ENCODE peak calls at places on chromosome 2, in ten cellular contexts. X is MM.1S; M is heart right ventricle; D is neuronal stem cell; H is fibroblast of lung; C is K562; E is CD8-positive, alpha-beta T cell; A is PC-3; T is GM23338; J is GM23248. Q is an unnamed sample. For H3K4me1, the result is how much of the 10 kb centered on the place peaks cover.

GRCh38 chr2:29603341-29603740 is 318.0 kb downstream of the ALK start:
- DNase-seq in C (no peak), D (no peak), E (no peak), A (no peak), H (no peak), M (no peak), J (no peak), T (peak), X (no peak), Q (no peak)

GRCh38 chr2:238636269-238637073 is 209.7 kb downstream of the ASB1 start:
- DNase-seq in C (no peak), M (no peak), J (peak), E (no peak), H (peak), A (peak), D (no peak), X (no peak), T (no peak), Q (no peak)

GRCh38 chr2:172153161-172153560 is 50.5 kb upstream of the DLX2 start:
- DNase-seq in E (no peak), J (no peak), C (no peak), D (no peak), H (no peak), A (no peak), M (no peak), T (no peak), X (no peak), Q (no peak)

GRCh38 chr2:217919781-217920351 is 82.9 kb downstream of the TNS1 start:
- DNase-seq in M (no peak), A (no peak), C (no peak), H (peak), D (no peak), J (peak), E (no peak), X (no peak), T (peak), Q (peak)

GRCh38 chr2:152618188-152618564 is 99.1 kb downstream of the PRPF40A start:
- DNase-seq in C (no peak), T (no peak), E (no peak), M (no peak), J (no peak), A (no peak), H (no peak), X (no peak), D (no peak), Q (no peak)

GRCh38 chr2:167750675-167751074 is 496.7 kb downstream of the STK39 start:
- DNase-seq in J (no peak), D (no peak), E (no peak), X (no peak), T (no peak), C (no peak), H (no peak), A (no peak), M (no peak), Q (no peak)

GRCh38 chr2:74584088-74584645 is 29.6 kb downstream of the DOK1 start:
- DNase-seq in A (no peak), M (no peak), D (no peak), H (no peak), E (no peak), C (no peak), T (no peak), X (no peak), J (peak), Q (no peak)

GRCh38 chr2:197711576-197711975 is 6.4 kb downstream of the MARS2 start:
- DNase-seq in J (peak), T (no peak), X (no peak), H (no peak), C (no peak), D (no peak), A (no peak), E (no peak), M (no peak), Q (no peak)

GRCh38 chr2:233101826-233102225 is 41.7 kb downstream of the INPP5D start:
- DNase-seq in J (no peak), X (no peak), H (no peak), C (no peak), E (no peak), D (no peak), M (no peak), T (no peak), A (no peak), Q (no peak)

GRCh38 chr2:240437181-240437860 is 1.9 kb downstream of the GPC1 start:
- DNase-seq in E (peak), C (no peak), A (no peak), D (no peak), T (no peak), M (no peak), X (no peak), J (no peak), H (no peak), Q (peak)

GRCh38 chr2:110101280-110101844 is 14.3 kb downstream of the MALL start:
- DNase-seq in M (peak), D (no peak), X (no peak), H (peak), C (no peak), J (peak), A (peak), T (peak), E (no peak), Q (peak)

GRCh38 chr2:241140445-241140840 is 8.8 kb downstream of the PASK start:
- DNase-seq in H (no peak), D (no peak), A (no peak), E (no peak), M (no peak), J (no peak), X (no peak), T (no peak), C (no peak), Q (peak)

GRCh38 chr2:26487192-26487591 is 9.3 kb upstream of the OTOF start:
- DNase-seq in C (no peak), J (no peak), A (no peak), X (no peak), D (no peak), E (no peak), M (no peak), H (no peak), T (no peak), Q (no peak)

GRCh38 chr2:11379558-11379957 is 35.1 kb upstream of the ROCK2 start:
- DNase-seq in X (no peak), E (no peak), J (peak), T (no peak), C (no peak), M (no peak), A (no peak), H (no peak), D (no peak), Q (no peak)

GRCh38 chr2:220279840-220280239 is 652.4 kb downstream of the SLC4A3 start:
- DNase-seq in J (peak), D (no peak), E (no peak), H (no peak), C (no peak), A (peak), T (no peak), X (no peak), M (no peak), Q (no peak)

GRCh38 chr2:190805126-190805525 is 75.5 kb upstream of the GLS start:
- DNase-seq in A (no peak), J (no peak), X (no peak), E (no peak), D (no peak), C (no peak), H (no peak), T (no peak), M (no peak), Q (no peak)

GRCh38 chr2:158990397-158991209 is 22.2 kb downstream of the TANC1 start:
- DNase-seq in D (no peak), E (no peak), A (peak), J (peak), C (no peak), T (no peak), H (peak), M (no peak), X (no peak), Q (no peak)

GRCh38 chr2:140892429-140892828 is 1238.4 kb downstream of the LRP1B start:
- DNase-seq in A (peak), E (no peak), D (no peak), X (no peak), M (no peak), H (no peak), T (no peak), C (no peak), J (no peak), Q (no peak)

GRCh38 chr2:6310910-6311215 is 554.8 kb downstream of the CMPK2 start:
- DNase-seq in C (no peak), D (no peak), E (no peak), M (no peak), J (no peak), A (no peak), H (no peak), X (no peak), T (no peak), Q (no peak)

GRCh38 chr2:229160180-229160579 is 110.9 kb downstream of the PID1 start:
- DNase-seq in M (no peak), T (no peak), J (no peak), D (no peak), A (no peak), H (no peak), C (no peak), X (no peak), E (no peak), Q (no peak)

GRCh38 chr2:40130251-40130994 is 321.5 kb downstream of the SLC8A1 start:
- DNase-seq in X (no peak), J (peak), T (no peak), E (no peak), C (no peak), A (no peak), H (peak), D (no peak), M (peak), Q (no peak)

GRCh38 chr2:237632991-237633629 is 5.7 kb downstream of the LRRFIP1 start:
- DNase-seq in H (no peak), M (peak), X (no peak), A (no peak), D (no peak), T (no peak), J (no peak), E (no peak), C (no peak), Q (no peak)

GRCh38 chr2:144669196-144669987 is 149.5 kb upstream of the ZEB2 start:
- DNase-seq in C (no peak), T (no peak), M (no peak), D (no peak), J (no peak), X (no peak), A (no peak), E (no peak), H (no peak), Q (no peak)

GRCh38 chr2:232854082-232854481 is 16.0 kb upstream of the SNORC start:
- DNase-seq in D (no peak), T (no peak), M (no peak), J (peak), E (no peak), X (no peak), A (peak), H (peak), C (peak), Q (no peak)

GRCh38 chr2:105760639-105761337 is 16.1 kb downstream of the NCK2 start:
- DNase-seq in X (no peak), J (no peak), D (no peak), A (no peak), T (no peak), M (no peak), C (no peak), H (no peak), E (no peak), Q (no peak)

GRCh38 chr2:172168917-172169346 is 66.2 kb upstream of the DLX2 start:
- DNase-seq in J (peak), M (no peak), A (peak), H (peak), C (no peak), E (no peak), T (no peak), D (no peak), X (no peak), Q (no peak)

GRCh38 chr2:68134554-68134953 is 23.1 kb upstream of the PNO1 start:
- DNase-seq in X (no peak), A (no peak), M (no peak), J (no peak), D (no peak), T (no peak), E (no peak), C (peak), H (no peak), Q (no peak)

GRCh38 chr2:163345795-163346573 is 389.8 kb downstream of the FIGN start:
- DNase-seq in E (no peak), M (peak), J (peak), X (peak), T (peak), C (peak), H (peak), D (peak), A (peak), Q (no peak)

GRCh38 chr2:219511547-219512325 is 2.5 kb upstream of the ASIC4 start:
- DNase-seq in D (no peak), A (no peak), X (no peak), E (peak), J (no peak), M (no peak), H (no peak), T (peak), C (peak), Q (no peak)

DNA sequence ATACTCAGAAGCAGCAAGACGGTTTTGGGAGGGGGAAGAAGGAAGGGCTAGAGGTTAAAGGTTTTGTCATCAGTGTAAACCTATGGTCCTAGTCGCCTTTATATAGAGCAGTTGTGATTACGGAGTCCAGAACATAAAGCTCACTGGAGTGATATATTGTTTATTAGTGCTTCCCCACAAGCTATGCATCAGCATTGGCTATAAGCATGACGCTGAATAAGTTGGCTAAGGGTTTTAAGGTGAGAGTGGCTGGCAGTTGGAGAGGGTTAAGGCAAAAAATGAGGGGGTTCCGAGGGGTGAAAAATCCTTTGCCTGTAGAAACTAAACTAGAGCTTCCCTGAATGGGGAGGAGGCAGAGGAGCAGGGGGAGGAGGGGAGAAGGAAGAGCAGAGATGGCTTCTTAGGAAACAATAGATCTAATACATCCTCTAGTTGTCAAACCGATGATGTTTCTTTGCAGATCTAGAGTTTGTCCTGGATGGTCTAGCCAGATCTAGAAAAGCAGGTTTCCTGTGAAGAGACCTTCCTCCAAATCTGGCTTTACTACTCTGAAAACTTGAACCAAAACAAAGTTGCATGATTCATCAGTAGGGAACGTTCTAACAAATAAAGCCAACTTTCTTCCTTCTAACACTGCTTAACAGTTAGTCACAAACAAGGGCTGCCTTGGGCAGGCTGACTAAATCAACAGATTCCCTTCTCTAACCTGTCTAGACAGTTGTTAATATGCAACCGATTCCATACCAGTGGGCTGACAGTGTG is 2.5 kb downstream of the KLF7 start:
- DNase-seq in T (peak), X (no peak), D (no peak), A (peak), H (peak), E (no peak), M (no peak), J (peak), C (no peak), Q (no peak)
- H3K4me3 ChIP-seq in T (peak), X (peak), D (no peak), A (peak), H (peak), E (peak), M (peak), J (peak), C (no peak), Q (peak)

GRCh38 chr2:120912101-120912985 is 176.7 kb downstream of the GLI2 start:
- DNase-seq in C (peak), M (peak), H (peak), T (no peak), X (no peak), D (no peak), J (peak), E (no peak), A (peak), Q (peak)
- H3K4me1 ChIP-seq in C (under half), M (under half), H (under half), T (under half), X (under half), D (under half), J (half or more), E (under half), A (half or more), Q (under half)

GRCh38 chr2:223306371-223306770 is 254.4 kb downstream of the KCNE4 start:
- DNase-seq in J (peak), D (no peak), E (no peak), A (peak), M (no peak), T (peak), C (no peak), X (peak), H (peak), Q (no peak)
- H3K27ac ChIP-seq in J (no peak), D (no peak), E (no peak), A (no peak), M (no peak), T (no peak), C (no peak), X (no peak), H (no peak), Q (no peak)

GRCh38 chr2:3651686-3652516 is 6.1 kb upstream of the ALLC start:
- DNase-seq in J (peak), C (no peak), D (peak), A (peak), E (peak), T (peak), M (peak), X (peak), H (peak), Q (no peak)
- H3K4me3 ChIP-seq in J (peak), C (no peak), D (peak), A (peak), E (peak), T (peak), M (peak), X (no peak), H (no peak), Q (peak)

GRCh38 chr2:96683307-96683706 is 40.7 kb downstream of the FER1L5 start:
- DNase-seq in D (no peak), M (no peak), H (no peak), X (no peak), C (no peak), T (no peak), J (no peak), E (no peak), A (no peak), Q (no peak)

GRCh38 chr2:96685592-96686459 is 43.3 kb downstream of the FER1L5 start:
- DNase-seq in A (no peak), H (peak), D (no peak), E (no peak), T (peak), M (peak), X (no peak), C (peak), J (no peak), Q (no peak)

GRCh38 chr2:96683972-96684820 is 41.6 kb downstream of the FER1L5 start:
- DNase-seq in M (no peak), H (no peak), T (no peak), X (no peak), D (no peak), A (no peak), J (no peak), E (no peak), C (no peak), Q (no peak)

GRCh38 chr2:96684883-96685282 is 42.3 kb downstream of the FER1L5 start:
- DNase-seq in M (no peak), A (no peak), C (no peak), D (no peak), X (no peak), J (no peak), H (no peak), T (no peak), E (no peak), Q (no peak)

DNA sequence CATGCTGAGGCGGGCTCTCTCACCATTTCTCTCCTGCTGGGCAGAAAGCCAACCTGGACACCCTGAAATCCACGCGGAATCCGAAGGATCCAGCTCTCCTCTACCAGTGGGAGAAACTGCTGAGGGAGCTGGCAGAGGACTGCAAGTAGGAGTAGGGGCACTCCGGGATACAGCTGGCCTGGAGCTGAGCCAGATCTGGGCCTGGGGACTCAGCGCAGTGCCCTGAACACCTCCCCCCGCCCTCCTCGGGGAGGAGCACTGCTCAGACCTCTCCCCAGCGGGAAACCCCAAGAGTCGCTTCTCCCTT is 42.7 kb downstream of the FER1L5 start:
- DNase-seq in M (no peak), C (no peak), A (no peak), E (no peak), X (no peak), D (no peak), T (no peak), J (no peak), H (peak), Q (no peak)
- H3K4me1 ChIP-seq in M (under half), C (under half), A (under half), E (under half), X (under half), D (under half), T (under half), J (under half), H (under half), Q (under half)

GRCh38 chr2:7693246-7694065 is 776.2 kb downstream of the RNF144A start:
- DNase-seq in H (no peak), A (no peak), T (no peak), C (no peak), J (no peak), E (no peak), D (no peak), X (no peak), M (no peak), Q (no peak)
- H3K27ac ChIP-seq in H (peak), A (peak), T (no peak), C (no peak), J (peak), E (no peak), D (no peak), X (no peak), M (no peak), Q (no peak)

GRCh38 chr2:234867882-234868285 is 83.9 kb upstream of the SH3BP4 start:
- DNase-seq in J (no peak), A (no peak), H (no peak), E (no peak), M (no peak), D (no peak), T (no peak), C (no peak), X (no peak), Q (no peak)
- H3K4me3 ChIP-seq in J (no peak), A (no peak), H (no peak), E (no peak), M (no peak), D (no peak), T (no peak), C (no peak), X (no peak), Q (no peak)

GRCh38 chr2:170815746-170816498 is 765 bp upstream of the GAD1 start:
- DNase-seq in X (peak), H (peak), T (peak), D (peak), E (peak), A (peak), M (peak), C (peak), J (peak), Q (peak)
- H3K4me1 ChIP-seq in X (under half), H (under half), T (half or more), D (under half), E (half or more), A (under half), M (under half), C (under half), J (under half), Q (under half)

Q was measured in psoas muscle.